ENCODE peak calls at places on chromosomes 7 and 10, in ten cellular contexts. One of them, this sample, is unnamed.

GRCh38 chr10:92757066-92757716 is 67.4 kb downstream of the HHEX start:
- DNase-seq in activated effector memory CD4-positive, alpha-beta T cell treated with Interleukin-2 at 50 U/mL for 16 hours: no peak
- DNase-seq in KBM-7: peak
- DNase-seq in stimulated activated CD4-positive, alpha-beta T cell treated with anti-CD3 and anti-CD28 coated beads, Interleukin-4, amount 100 ng/mL, for 48 hours: no peak
- DNase-seq in tibial artery: peak
- DNase-seq in cardiac septum: peak
- DNase-seq in left colon: peak
- DNase-seq in RWPE1: peak
- DNase-seq in AG09309: peak
- DNase-seq in posterior cingulate gyrus: peak
- DNase-seq in this sample: peak

GRCh38 chr7:28572321-28573058 is 160.2 kb downstream of the CREB5 start:
- DNase-seq in left colon: no peak
- DNase-seq in stimulated activated CD4-positive, alpha-beta T cell treated with anti-CD3 and anti-CD28 coated beads, Interleukin-4, amount 100 ng/mL, for 48 hours: no peak
- DNase-seq in cardiac septum: no peak
- DNase-seq in tibial artery: no peak
- DNase-seq in KBM-7: no peak
- DNase-seq in AG09309: no peak
- DNase-seq in activated effector memory CD4-positive, alpha-beta T cell treated with Interleukin-2 at 50 U/mL for 16 hours: no peak
- DNase-seq in posterior cingulate gyrus: no peak
- DNase-seq in RWPE1: no peak
- DNase-seq in this sample: no peak

GRCh38 chr7:83701744-83702143 is 52.8 kb upstream of the SEMA3E start:
- DNase-seq in cardiac septum: no peak
- DNase-seq in KBM-7: no peak
- DNase-seq in activated effector memory CD4-positive, alpha-beta T cell treated with Interleukin-2 at 50 U/mL for 16 hours: no peak
- DNase-seq in posterior cingulate gyrus: no peak
- DNase-seq in stimulated activated CD4-positive, alpha-beta T cell treated with anti-CD3 and anti-CD28 coated beads, Interleukin-4, amount 100 ng/mL, for 48 hours: no peak
- DNase-seq in left colon: no peak
- DNase-seq in tibial artery: no peak
- DNase-seq in RWPE1: no peak
- DNase-seq in AG09309: no peak
- DNase-seq in this sample: peak

GRCh38 chr7:102170417-102170970 is 116.2 kb upstream of the SH2B2 start:
- DNase-seq in RWPE1: no peak
- DNase-seq in stimulated activated CD4-positive, alpha-beta T cell treated with anti-CD3 and anti-CD28 coated beads, Interleukin-4, amount 100 ng/mL, for 48 hours: no peak
- DNase-seq in tibial artery: no peak
- DNase-seq in cardiac septum: no peak
- DNase-seq in AG09309: no peak
- DNase-seq in activated effector memory CD4-positive, alpha-beta T cell treated with Interleukin-2 at 50 U/mL for 16 hours: no peak
- DNase-seq in KBM-7: no peak
- DNase-seq in left colon: no peak
- DNase-seq in posterior cingulate gyrus: no peak
- DNase-seq in this sample: no peak

GRCh38 chr10:7475046-7475860 is 64.4 kb upstream of the SFMBT2 start:
- DNase-seq in cardiac septum: no peak
- DNase-seq in KBM-7: no peak
- DNase-seq in AG09309: no peak
- DNase-seq in activated effector memory CD4-positive, alpha-beta T cell treated with Interleukin-2 at 50 U/mL for 16 hours: no peak
- DNase-seq in tibial artery: peak
- DNase-seq in left colon: peak
- DNase-seq in RWPE1: no peak
- DNase-seq in stimulated activated CD4-positive, alpha-beta T cell treated with anti-CD3 and anti-CD28 coated beads, Interleukin-4, amount 100 ng/mL, for 48 hours: no peak
- DNase-seq in posterior cingulate gyrus: peak
- DNase-seq in this sample: no peak

GRCh38 chr10:88553116-88553752 is 29.9 kb downstream of the RNLS start:
- DNase-seq in AG09309: peak
- DNase-seq in RWPE1: peak
- DNase-seq in posterior cingulate gyrus: peak
- DNase-seq in activated effector memory CD4-positive, alpha-beta T cell treated with Interleukin-2 at 50 U/mL for 16 hours: peak
- DNase-seq in tibial artery: peak
- DNase-seq in KBM-7: peak
- DNase-seq in left colon: peak
- DNase-seq in stimulated activated CD4-positive, alpha-beta T cell treated with anti-CD3 and anti-CD28 coated beads, Interleukin-4, amount 100 ng/mL, for 48 hours: no peak
- DNase-seq in cardiac septum: no peak
- DNase-seq in this sample: peak

GRCh38 chr7:122182081-122182480 is 38.0 kb upstream of the AASS start:
- DNase-seq in cardiac septum: no peak
- DNase-seq in KBM-7: no peak
- DNase-seq in left colon: no peak
- DNase-seq in activated effector memory CD4-positive, alpha-beta T cell treated with Interleukin-2 at 50 U/mL for 16 hours: no peak
- DNase-seq in posterior cingulate gyrus: no peak
- DNase-seq in RWPE1: no peak
- DNase-seq in AG09309: no peak
- DNase-seq in stimulated activated CD4-positive, alpha-beta T cell treated with anti-CD3 and anti-CD28 coated beads, Interleukin-4, amount 100 ng/mL, for 48 hours: no peak
- DNase-seq in tibial artery: no peak
- DNase-seq in this sample: no peak

GRCh38 chr10:124225468-124226270 is 132.3 kb upstream of the CHST15 start:
- DNase-seq in tibial artery: no peak
- DNase-seq in posterior cingulate gyrus: no peak
- DNase-seq in activated effector memory CD4-positive, alpha-beta T cell treated with Interleukin-2 at 50 U/mL for 16 hours: no peak
- DNase-seq in left colon: no peak
- DNase-seq in AG09309: no peak
- DNase-seq in RWPE1: no peak
- DNase-seq in cardiac septum: no peak
- DNase-seq in KBM-7: no peak
- DNase-seq in stimulated activated CD4-positive, alpha-beta T cell treated with anti-CD3 and anti-CD28 coated beads, Interleukin-4, amount 100 ng/mL, for 48 hours: peak
- DNase-seq in this sample: no peak

GRCh38 chr7:73850781-73851207 is 8.5 kb upstream of the METTL27 start:
- DNase-seq in RWPE1: peak
- DNase-seq in KBM-7: no peak
- DNase-seq in stimulated activated CD4-positive, alpha-beta T cell treated with anti-CD3 and anti-CD28 coated beads, Interleukin-4, amount 100 ng/mL, for 48 hours: no peak
- DNase-seq in AG09309: peak
- DNase-seq in tibial artery: peak
- DNase-seq in cardiac septum: no peak
- DNase-seq in activated effector memory CD4-positive, alpha-beta T cell treated with Interleukin-2 at 50 U/mL for 16 hours: no peak
- DNase-seq in left colon: peak
- DNase-seq in posterior cingulate gyrus: no peak
- DNase-seq in this sample: peak

GRCh38 chr10:25226775-25227682 is 52.2 kb downstream of the GPR158 start:
- DNase-seq in tibial artery: no peak
- DNase-seq in stimulated activated CD4-positive, alpha-beta T cell treated with anti-CD3 and anti-CD28 coated beads, Interleukin-4, amount 100 ng/mL, for 48 hours: no peak
- DNase-seq in AG09309: peak
- DNase-seq in left colon: no peak
- DNase-seq in KBM-7: peak
- DNase-seq in activated effector memory CD4-positive, alpha-beta T cell treated with Interleukin-2 at 50 U/mL for 16 hours: no peak
- DNase-seq in posterior cingulate gyrus: peak
- DNase-seq in RWPE1: peak
- DNase-seq in cardiac septum: no peak
- DNase-seq in this sample: peak

GRCh38 chr7:41098402-41098801 is 604.5 kb downstream of the INHBA start:
- DNase-seq in posterior cingulate gyrus: no peak
- DNase-seq in stimulated activated CD4-positive, alpha-beta T cell treated with anti-CD3 and anti-CD28 coated beads, Interleukin-4, amount 100 ng/mL, for 48 hours: no peak
- DNase-seq in cardiac septum: no peak
- DNase-seq in activated effector memory CD4-positive, alpha-beta T cell treated with Interleukin-2 at 50 U/mL for 16 hours: no peak
- DNase-seq in left colon: no peak
- DNase-seq in tibial artery: no peak
- DNase-seq in KBM-7: no peak
- DNase-seq in RWPE1: no peak
- DNase-seq in AG09309: no peak
- DNase-seq in this sample: no peak

GRCh38 chr10:51895209-51895608 is 195.8 kb upstream of the CSTF2T start:
- DNase-seq in activated effector memory CD4-positive, alpha-beta T cell treated with Interleukin-2 at 50 U/mL for 16 hours: no peak
- DNase-seq in KBM-7: no peak
- DNase-seq in left colon: no peak
- DNase-seq in RWPE1: peak
- DNase-seq in posterior cingulate gyrus: no peak
- DNase-seq in AG09309: peak
- DNase-seq in cardiac septum: no peak
- DNase-seq in stimulated activated CD4-positive, alpha-beta T cell treated with anti-CD3 and anti-CD28 coated beads, Interleukin-4, amount 100 ng/mL, for 48 hours: no peak
- DNase-seq in tibial artery: peak
- DNase-seq in this sample: peak